ENCODE peak calls at places on chromosomes 3 and 15, in six cellular contexts. M is activated CD4-positive, alpha-beta T cell treated with anti-CD3 and anti-CD28 coated beads for 24 hours; U is tibial nerve; B is Caki2; F is Calu3; Y is HCT116. K is an unnamed sample.

GRCh38 chr15:24878153-24878552 is 76.6 kb upstream of the SNRPN start:
- DNase-seq in M (no peak), U (no peak), B (peak), F (no peak), Y (no peak), K (no peak)

GRCh38 chr15:92772061-92772460 is 116.5 kb upstream of the FAM174B start:
- DNase-seq in M (no peak), U (no peak), B (no peak), F (no peak), Y (no peak), K (no peak)

GRCh38 chr15:66783327-66784124 is 81.5 kb downstream of the SMAD6 start:
- DNase-seq in M (no peak), U (no peak), B (peak), F (no peak), Y (no peak), K (no peak)

GRCh38 chr3:153023896-153024295 is 138.1 kb upstream of the RAP2B start:
- DNase-seq in M (no peak), U (no peak), B (no peak), F (no peak), Y (no peak), K (no peak)

GRCh38 chr15:95987299-95987698 is 343.2 kb upstream of the NR2F2 start:
- DNase-seq in M (no peak), U (no peak), B (no peak), F (no peak), Y (no peak), K (no peak)

GRCh38 chr15:95883064-95883463 is 447.4 kb upstream of the NR2F2 start:
- DNase-seq in M (no peak), U (peak), B (no peak), F (no peak), Y (no peak), K (no peak)

GRCh38 chr3:112010631-112011030 is 11.9 kb downstream of the TAGLN3 start:
- DNase-seq in M (no peak), U (no peak), B (no peak), F (no peak), Y (no peak), K (no peak)

GRCh38 chr3:183725387-183725786 is 27.8 kb downstream of the YEATS2 start:
- DNase-seq in M (no peak), U (no peak), B (no peak), F (no peak), Y (no peak), K (no peak)

GRCh38 chr3:184765730-184766074 is 46.3 kb upstream of the VPS8 start:
- DNase-seq in M (no peak), U (no peak), B (no peak), F (no peak), Y (no peak), K (peak)

GRCh38 chr15:58454950-58455401 is 23.2 kb downstream of the LIPC start:
- DNase-seq in M (no peak), U (no peak), B (no peak), F (no peak), Y (no peak), K (no peak)

GRCh38 chr3:138799822-138800221 is 34.9 kb downstream of the PIK3CB start:
- DNase-seq in M (no peak), U (no peak), B (no peak), F (no peak), Y (no peak), K (no peak)

GRCh38 chr15:34365073-34365825 is 1.7 kb downstream of the LPCAT4 start:
- DNase-seq in M (no peak), U (no peak), B (no peak), F (no peak), Y (no peak), K (no peak)